ENCODE peak calls at places on chromosomes 11 and 22, in seven cellular contexts. U is fibroblast of villous mesenchyme, S is astrocyte, K is nephron progenitor cell, Z is AG04450, F is left ventricle myocardium inferior, N is coronary artery. R is an unnamed sample.

GRCh38 chr11:3808846-3809623 is 675 bp downstream of the PGAP2 start:
- DNase-seq in S (peak; percentile 17), N (no peak), Z (no peak), K (no peak), U (peak; percentile 52), F (no peak), R (no peak)

GRCh38 chr11:123217897-123218296 is 22.8 kb upstream of the CLMP start:
- DNase-seq in S (no peak), K (no peak), Z (no peak), U (no peak), F (no peak), N (no peak), R (no peak)

GRCh38 chr22:42270178-42270511 is 308 bp downstream of the TCF20 start:
- DNase-seq in U (peak; percentile 3), F (no peak), S (no peak), K (no peak), N (no peak), Z (no peak), R (no peak)

GRCh38 chr11:68843052-68843561 is 1.4 kb upstream of the CPT1A start:
- DNase-seq in N (no peak), S (no peak), U (peak; percentile 76), Z (no peak), F (no peak), K (no peak), R (no peak)

GRCh38 chr11:57567512-57568329 is at the start of gene UBE2L6:
- DNase-seq in S (peak; percentile 8), Z (no peak), K (peak; percentile 71), U (peak; percentile 29), F (peak; percentile 83), N (peak; percentile 86), R (peak; percentile 93)

GRCh38 chr11:18987454-18988231 is 48.4 kb upstream of the MRGPRX1 start:
- DNase-seq in S (peak; percentile 54), F (no peak), Z (no peak), N (no peak), U (no peak), K (no peak), R (no peak)

GRCh38 chr11:62573006-62573591 is 592 bp downstream of the EEF1G start:
- DNase-seq in Z (no peak), K (peak; percentile 39), S (no peak), F (no peak), U (peak; percentile 31), N (no peak), R (no peak)

GRCh38 chr11:85086511-85087284 is 540.4 kb downstream of the DLG2 start:
- DNase-seq in S (peak; percentile 35), N (no peak), U (no peak), Z (peak; percentile 4), F (no peak), K (no peak), R (no peak)

GRCh38 chr11:112277029-112277428 is 16.4 kb upstream of the PLET1 start:
- DNase-seq in S (no peak), F (no peak), K (no peak), U (no peak), Z (no peak), N (no peak), R (no peak)

DNA sequence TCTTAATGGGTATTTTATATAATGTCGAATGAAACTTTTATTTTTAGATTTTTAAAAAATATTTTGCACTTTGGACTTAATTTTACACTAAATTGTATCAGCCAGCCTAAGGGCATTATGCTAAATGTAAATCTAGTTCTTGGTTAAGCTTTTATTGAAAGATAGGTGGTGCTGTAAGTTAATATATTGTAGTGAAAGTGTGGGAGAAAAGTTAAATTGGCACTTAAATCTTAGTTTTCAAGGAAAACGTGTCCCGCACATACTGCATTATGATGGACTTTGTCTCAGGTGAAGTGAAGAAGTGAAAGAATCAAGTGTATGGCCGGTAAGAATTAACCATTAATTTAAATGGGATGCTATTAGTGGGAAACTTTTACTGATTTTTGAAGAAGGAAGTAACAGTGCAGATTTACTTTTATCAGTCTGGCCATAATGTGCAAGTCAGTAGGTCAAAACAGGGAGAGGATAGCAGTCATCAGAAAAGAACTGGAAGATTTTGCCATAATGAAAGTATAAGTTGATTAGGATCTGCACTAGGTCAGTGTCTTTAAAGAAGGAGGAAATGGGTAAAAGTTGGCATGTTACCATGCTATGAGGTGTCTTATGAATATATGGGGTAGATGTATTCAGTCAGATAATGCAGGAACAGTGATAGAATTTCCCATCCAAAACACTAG is 81.6 kb downstream of the PDHX start:
- DNase-seq in N (no peak), F (no peak), S (no peak), U (peak; percentile 50), K (no peak), Z (no peak), R (no peak)
- TF ChIP-seq CTCF in N (peak; percentile 36), F (peak; percentile 53), S (peak; percentile 43), U (peak; percentile 47), K (no peak), Z (peak; percentile 53), R (peak; percentile 68)

DNA sequence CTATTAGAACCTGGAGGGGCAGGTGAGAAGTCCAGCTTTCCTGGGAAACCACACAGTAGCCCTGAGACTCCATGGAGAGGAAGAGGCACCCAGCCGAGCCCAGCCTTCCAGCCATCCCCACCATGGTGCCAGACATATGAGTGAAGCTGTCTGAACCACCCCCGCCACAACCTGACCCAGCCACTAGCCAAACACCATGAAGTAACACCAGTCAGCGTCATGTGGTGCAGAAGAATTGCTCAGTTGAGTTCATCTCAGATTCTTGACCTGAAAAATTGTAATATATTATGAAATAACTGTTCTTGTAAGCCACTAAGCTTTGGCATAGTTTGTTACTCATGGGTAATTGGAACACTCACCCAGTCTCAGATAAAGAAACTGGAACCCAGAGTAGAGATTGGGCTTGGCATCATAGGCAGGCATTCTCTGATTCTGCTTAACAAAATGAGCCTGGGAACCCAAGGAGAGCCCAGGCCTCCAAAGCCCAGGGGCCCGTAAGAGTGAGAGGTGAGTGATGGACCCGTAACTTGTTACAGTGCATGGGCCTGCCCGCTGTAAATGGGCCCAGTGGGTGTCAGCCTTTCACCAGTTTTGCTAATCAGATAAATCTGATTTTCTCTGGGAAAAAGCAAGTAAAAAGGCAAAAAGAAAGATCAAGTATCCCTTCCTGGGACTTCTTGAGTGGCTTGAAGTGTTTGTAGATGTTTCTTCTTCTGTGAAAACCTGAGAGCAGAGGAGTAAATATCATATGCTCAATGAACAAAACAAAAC is 305.5 kb downstream of the DDX10 start:
- DNase-seq in K (no peak), Z (no peak), N (no peak), F (no peak), S (no peak), U (no peak), R (no peak)
- TF ChIP-seq CTCF in K (no peak), Z (no peak), N (no peak), F (no peak), S (no peak), U (no peak), R (peak; percentile 16)

GRCh38 chr11:133070053-133070713 is 462.1 kb downstream of the OPCML start:
- DNase-seq in Z (no peak), N (no peak), U (no peak), S (no peak), F (no peak), K (no peak), R (peak; percentile 59)

GRCh38 chr11:133064961-133065360 is 467.3 kb downstream of the OPCML start:
- DNase-seq in K (no peak), Z (no peak), U (no peak), S (no peak), F (no peak), N (no peak), R (no peak)

GRCh38 chr11:133058501-133058900 is 473.8 kb downstream of the OPCML start:
- DNase-seq in U (no peak), F (no peak), Z (no peak), N (no peak), S (no peak), K (no peak), R (no peak)

GRCh38 chr11:133065847-133066485 is 466.3 kb downstream of the OPCML start:
- DNase-seq in K (no peak), Z (no peak), N (no peak), U (no peak), F (no peak), S (peak; percentile 31), R (no peak)

DNA sequence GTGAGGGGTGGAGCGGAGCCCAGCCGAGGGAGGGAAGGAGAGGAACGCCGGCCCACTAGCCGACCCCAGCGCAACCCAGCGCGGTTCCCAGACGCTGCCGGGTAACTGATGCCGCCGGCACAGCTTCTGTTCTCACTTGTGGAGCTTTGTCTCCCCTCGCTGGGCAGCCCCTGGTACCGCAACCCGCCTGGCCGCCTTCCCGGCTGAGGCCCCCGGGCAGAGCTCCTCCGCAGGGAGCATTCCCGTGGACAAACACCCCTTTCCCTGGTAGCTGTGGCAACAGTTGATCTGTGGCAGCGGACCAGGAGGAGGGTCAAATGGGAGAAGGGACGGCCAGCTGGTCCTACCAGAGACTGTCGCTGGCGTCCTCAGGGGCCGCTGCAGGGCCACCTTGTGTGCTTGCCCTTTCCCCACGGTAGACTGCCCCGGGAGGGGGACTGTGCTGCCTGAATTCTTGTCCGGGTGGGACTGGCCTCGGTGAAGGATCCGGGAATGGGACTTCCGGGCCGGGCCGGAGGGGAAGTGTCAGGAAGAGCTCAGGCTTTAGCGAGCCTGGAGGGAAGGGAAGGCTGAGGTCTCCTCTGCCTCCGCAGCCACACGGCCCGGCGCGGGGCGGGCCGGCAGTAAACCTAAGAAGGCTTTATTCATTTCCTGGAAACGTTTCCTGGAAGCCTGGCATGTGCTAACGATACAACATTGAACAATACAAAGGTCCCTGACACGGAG is 468.0 kb downstream of the OPCML start:
- DNase-seq in K (peak; percentile 89), U (no peak), N (peak; percentile 75), Z (peak; percentile 44), S (peak; percentile 75), F (peak; percentile 63), R (peak; percentile 95)
- TF ChIP-seq CTCF in K (peak; percentile 91), U (no peak), N (no peak), Z (peak; percentile 79), S (peak; percentile 66), F (peak; percentile 79), R (peak; percentile 90)

GRCh38 chr11:106996691-106997090 is 21.6 kb downstream of the GUCY1A2 start:
- DNase-seq in K (no peak), U (no peak), Z (no peak), S (no peak), N (no peak), F (no peak), R (no peak)

GRCh38 chr11:106997241-106997640 is 21.0 kb downstream of the GUCY1A2 start:
- DNase-seq in Z (no peak), S (no peak), F (no peak), K (no peak), U (no peak), N (no peak), R (no peak)

GRCh38 chr11:106998644-106999043 is 19.6 kb downstream of the GUCY1A2 start:
- DNase-seq in U (no peak), S (no peak), K (no peak), Z (no peak), F (no peak), N (no peak), R (no peak)

GRCh38 chr11:106999203-106999602 is 19.1 kb downstream of the GUCY1A2 start:
- DNase-seq in S (peak; percentile 13), K (no peak), U (no peak), Z (no peak), F (no peak), N (no peak), R (no peak)

DNA sequence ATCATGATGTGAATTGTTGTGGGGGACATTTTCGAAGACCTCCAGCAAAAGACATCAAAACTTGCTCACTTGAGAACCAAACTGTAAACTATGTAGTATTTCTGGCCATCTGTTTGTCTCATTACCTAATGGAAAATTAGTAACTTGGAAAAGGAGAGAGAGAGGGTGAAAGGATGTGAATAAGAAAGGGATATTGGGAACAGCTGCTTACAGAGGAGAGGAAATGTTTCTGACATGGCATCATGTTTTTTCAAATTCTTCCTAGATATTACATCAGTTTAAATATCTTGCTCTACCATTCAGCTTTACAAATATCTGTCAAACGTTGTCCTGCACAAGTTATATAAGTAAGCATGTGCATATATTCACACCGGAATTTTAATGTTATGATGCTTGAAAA is 20.1 kb downstream of the GUCY1A2 start:
- DNase-seq in F (no peak), S (peak; percentile 69), N (no peak), K (no peak), U (peak; percentile 58), Z (no peak), R (no peak)
- TF ChIP-seq CTCF in F (no peak), S (no peak), N (no peak), K (no peak), U (no peak), Z (no peak), R (no peak)

R was measured in osteocyte.